ENCODE peak calls at places on chromosomes 3 and 15, in eight cellular contexts. F is astrocyte, Y is esophagus squamous epithelium, X is lung, Q is AG09309, G is GM06990, J is aorta, I is SJSA1. K is an unnamed sample.

GRCh38 chr3:4772171-4772804 is 206.9 kb upstream of the BHLHE40 start:
- DNase-seq in F (peak; percentile 65), Y (peak; percentile 5), X (peak; percentile 51), Q (peak; percentile 84), G (no peak), J (peak; percentile 93), I (no peak), K (peak; percentile 53)

GRCh38 chr3:159987291-159987711 is 1.3 kb upstream of the IL12A start:
- DNase-seq in F (peak; percentile 52), Y (no peak), X (no peak), Q (no peak), G (no peak), J (no peak), I (no peak), K (peak; percentile 63)

GRCh38 chr3:148790841-148791240 is 36.8 kb upstream of the CPB1 start:
- DNase-seq in F (peak; percentile 58), Y (no peak), X (no peak), Q (no peak), G (no peak), J (peak; percentile 67), I (no peak), K (no peak)

GRCh38 chr15:82804575-82804949 is 1.3 kb downstream of the FSD2 start:
- DNase-seq in F (peak; percentile 10), Y (no peak), X (no peak), Q (no peak), G (no peak), J (no peak), I (no peak), K (no peak)

GRCh38 chr15:39195988-39196486 is 384.8 kb upstream of the THBS1 start:
- DNase-seq in F (peak; percentile 88), Y (no peak), X (no peak), Q (peak; percentile 87), G (peak; percentile 22), J (no peak), I (peak; percentile 95), K (peak; percentile 92)

GRCh38 chr3:46065751-46066256 is 38.5 kb upstream of the XCR1 start:
- DNase-seq in F (no peak), Y (no peak), X (no peak), Q (no peak), G (no peak), J (no peak), I (no peak), K (no peak)

GRCh38 chr3:60512506-60512905 is 738.7 kb downstream of the FHIT start:
- DNase-seq in F (no peak), Y (no peak), X (no peak), Q (no peak), G (no peak), J (no peak), I (no peak), K (no peak)

GRCh38 chr3:107620534-107620933 is 97.8 kb downstream of the BBX start:
- DNase-seq in F (no peak), Y (no peak), X (no peak), Q (no peak), G (no peak), J (no peak), I (no peak), K (no peak)

GRCh38 chr15:65085990-65086679 is 9.6 kb downstream of the KBTBD13 start:
- DNase-seq in F (no peak), Y (no peak), X (no peak), Q (no peak), G (no peak), J (no peak), I (peak; percentile 40), K (peak; percentile 46)

GRCh38 chr3:45781271-45781670 is 15.1 kb downstream of the SLC6A20 start:
- DNase-seq in F (no peak), Y (no peak), X (no peak), Q (no peak), G (no peak), J (no peak), I (no peak), K (no peak)

GRCh38 chr15:38671675-38672141 is 107.1 kb upstream of the RASGRP1 start:
- DNase-seq in F (no peak), Y (no peak), X (no peak), Q (no peak), G (peak; percentile 77), J (no peak), I (no peak), K (peak; percentile 55)

GRCh38 chr15:72758195-72758594 is 25.4 kb downstream of the ADPGK start:
- DNase-seq in F (peak; percentile 98), Y (no peak), X (no peak), Q (peak; percentile 88), G (no peak), J (no peak), I (peak; percentile 96), K (peak; percentile 85)

GRCh38 chr3:8660271-8660731 is 15.7 kb upstream of the SSUH2 start:
- DNase-seq in F (peak; percentile 83), Y (no peak), X (no peak), Q (no peak), G (no peak), J (no peak), I (peak; percentile 42), K (peak; percentile 29)

GRCh38 chr3:173976281-173976680 is 578.7 kb downstream of the NLGN1 start:
- DNase-seq in F (no peak), Y (no peak), X (no peak), Q (no peak), G (no peak), J (no peak), I (no peak), K (no peak)

GRCh38 chr3:148453764-148454163 is 243.9 kb upstream of the AGTR1 start:
- DNase-seq in F (no peak), Y (no peak), X (no peak), Q (no peak), G (no peak), J (no peak), I (no peak), K (no peak)

DNA sequence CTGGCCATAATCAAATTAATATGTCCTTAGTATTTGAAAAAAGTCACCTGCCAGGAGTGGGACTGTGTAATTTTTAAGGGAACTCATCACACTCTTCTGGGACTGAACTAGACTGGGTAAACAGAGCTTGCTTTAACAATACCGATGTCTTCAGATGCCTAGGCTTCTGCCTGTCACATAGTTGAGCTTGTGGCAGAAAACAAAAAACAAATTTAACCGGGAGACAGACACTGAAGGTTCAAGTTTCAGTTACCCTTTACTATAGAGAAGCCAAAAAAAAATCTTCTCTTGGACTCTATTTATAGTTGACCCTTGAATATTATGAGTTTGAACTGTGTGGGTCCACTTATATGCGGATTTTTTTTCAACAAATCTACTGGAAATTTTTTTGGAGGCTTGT is 10.8 kb downstream of the PPP1R2 start:
- DNase-seq in F (no peak), Y (no peak), X (no peak), Q (no peak), G (no peak), J (no peak), I (no peak), K (no peak)
- H3K4me3 ChIP-seq in F (no peak overlapping the region), Y (no peak overlapping the region), X (no peak overlapping the region), Q (no peak overlapping the region), G (no peak overlapping the region), J (no peak overlapping the region), I (no peak overlapping the region), K (no peak overlapping the region)

GRCh38 chr15:62391565-62392262 is 226.6 kb upstream of the C2CD4B start:
- DNase-seq in F (peak; percentile 51), Y (no peak), X (no peak), Q (no peak), G (peak; percentile 56), J (peak; percentile 73), I (peak; percentile 78), K (peak; percentile 87)
- H3K4me3 ChIP-seq in F (peak overlapping the region; percentile 90), Y (peak overlapping the region; percentile 76), X (peak overlapping the region; percentile 90), Q (peak overlapping the region; percentile 99), G (peak overlapping the region; percentile 98), J (peak overlapping the region; percentile 85), I (peak overlapping the region; percentile 77), K (peak overlapping the region; percentile 94)

DNA sequence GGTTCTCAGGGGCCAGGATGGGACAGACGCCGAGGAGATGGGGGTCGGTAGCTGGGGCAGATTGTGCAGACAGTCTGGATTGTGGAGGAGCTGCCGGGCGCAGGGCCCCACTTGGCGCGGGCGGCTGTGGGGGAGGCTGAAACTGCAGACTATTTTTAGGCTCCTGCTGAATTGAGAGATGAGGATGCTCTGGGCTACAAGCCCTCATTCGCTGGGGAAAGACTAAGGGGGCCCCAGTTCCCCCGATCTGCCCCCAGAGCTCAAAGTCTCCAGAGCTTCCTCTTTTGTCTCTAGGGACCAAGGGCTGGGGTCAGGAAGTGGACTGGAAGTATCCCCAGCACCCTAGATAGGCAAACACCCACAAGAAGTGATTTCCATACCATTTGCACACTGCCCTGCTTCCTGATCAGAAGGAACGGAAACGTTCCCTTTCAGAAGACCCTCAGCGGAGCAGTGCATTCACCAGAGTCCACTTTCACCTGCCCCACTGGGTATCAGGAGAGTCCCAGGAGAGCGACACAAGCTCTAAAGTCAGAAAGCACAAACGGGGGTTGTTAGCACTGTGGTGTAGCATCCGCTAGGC is 29.7 kb downstream of the SEMA7A start:
- DNase-seq in F (no peak), Y (no peak), X (no peak), Q (no peak), G (peak; percentile 88), J (no peak), I (no peak), K (no peak)
- H3K4me3 ChIP-seq in F (no peak overlapping the region), Y (no peak overlapping the region), X (no peak overlapping the region), Q (no peak overlapping the region), G (peak overlapping the region; percentile 47), J (no peak overlapping the region), I (no peak overlapping the region), K (no peak overlapping the region)

GRCh38 chr3:66320390-66320789 is 99.6 kb downstream of the SLC25A26 start:
- DNase-seq in F (no peak), Y (no peak), X (no peak), Q (no peak), G (no peak), J (no peak), I (no peak), K (no peak)
- H3K4me3 ChIP-seq in F (no peak overlapping the region), Y (no peak overlapping the region), X (no peak overlapping the region), Q (no peak overlapping the region), G (no peak overlapping the region), J (no peak overlapping the region), I (no peak overlapping the region), K (no peak overlapping the region)

DNA sequence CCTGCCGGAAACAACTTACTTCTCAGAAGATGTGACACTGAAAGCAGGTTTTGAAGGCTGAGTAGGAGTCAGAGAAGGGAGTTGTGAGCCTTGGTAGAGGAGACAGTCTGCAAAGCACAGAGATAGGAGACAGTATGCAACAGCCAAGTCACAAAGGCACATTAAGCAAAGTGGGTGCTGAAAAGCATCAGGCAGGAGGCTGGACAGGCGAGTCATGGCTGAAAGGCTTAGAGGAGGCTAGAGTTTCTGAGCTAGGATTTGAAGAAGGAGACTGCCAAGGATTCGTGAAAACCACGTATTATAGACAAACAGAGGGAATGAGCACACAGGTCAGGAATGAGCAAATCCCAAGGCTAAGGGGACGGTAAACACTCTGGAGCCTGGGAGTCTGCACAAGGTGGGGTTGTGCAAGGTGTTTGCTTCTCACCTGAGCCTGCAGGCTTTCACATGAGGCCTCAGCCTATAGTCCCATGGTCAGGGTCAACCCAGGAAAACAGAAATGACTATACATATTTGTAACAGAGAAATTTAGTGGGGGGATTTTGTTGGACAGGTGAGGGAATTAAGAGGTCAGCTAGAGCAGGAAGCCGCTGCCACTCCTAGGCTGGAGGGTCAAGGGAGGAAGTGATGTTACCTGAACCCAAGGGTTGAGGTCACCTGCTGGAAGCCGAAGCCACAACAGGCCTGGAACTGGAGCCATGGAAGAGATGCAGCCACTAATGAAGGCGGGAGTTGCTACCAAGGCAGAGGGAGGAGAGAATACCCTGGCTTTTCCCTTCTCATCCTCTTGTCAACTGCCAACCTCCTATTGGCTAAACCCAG is 23.1 kb upstream of the TRIM71 start:
- DNase-seq in F (peak; percentile 35), Y (no peak), X (peak; percentile 73), Q (no peak), G (no peak), J (no peak), I (no peak), K (peak; percentile 20)
- H3K4me3 ChIP-seq in F (no peak overlapping the region), Y (no peak overlapping the region), X (no peak overlapping the region), Q (no peak overlapping the region), G (no peak overlapping the region), J (no peak overlapping the region), I (no peak overlapping the region), K (no peak overlapping the region)